ENCODE peak calls at places on chromosomes 13 and 19, in ten cellular contexts. W, Z, A, M, N, E, L, O, F and B are unnamed samples.

GRCh38 chr19:55638864-55639359 is 1.9 kb upstream of the ZNF580 start:
- DNase-seq in L (peak), A (peak), N (no peak), W (no peak), E (no peak), O (no peak), F (peak), Z (no peak), M (peak), B (peak)

GRCh38 chr13:25292301-25292700 is 5.0 kb upstream of the MTMR6 start:
- DNase-seq in N (no peak), O (no peak), F (no peak), M (no peak), W (no peak), E (peak), A (no peak), L (no peak), Z (no peak), B (no peak)

GRCh38 chr13:60520902-60521563 is 124.0 kb downstream of the TDRD3 start:
- DNase-seq in E (no peak), N (no peak), O (no peak), F (no peak), A (no peak), W (no peak), L (no peak), Z (no peak), M (no peak), B (no peak)

GRCh38 chr13:103386341-103386740 is 320.1 kb upstream of the SLC10A2 start:
- DNase-seq in E (peak), M (peak), Z (no peak), L (peak), W (no peak), N (no peak), A (no peak), O (no peak), F (no peak), B (no peak)

GRCh38 chr19:51059715-51060114 is 5.2 kb downstream of the KLK13 start:
- DNase-seq in W (no peak), M (no peak), L (no peak), F (no peak), N (no peak), Z (no peak), O (no peak), E (no peak), A (no peak), B (no peak)

GRCh38 chr13:33015791-33016323 is 366 bp upstream of the KL start:
- DNase-seq in L (no peak), M (no peak), W (peak), A (peak), O (no peak), E (no peak), Z (no peak), F (peak), N (no peak), B (peak)

GRCh38 chr13:76383671-76384461 is 502.3 kb downstream of the KCTD12 start:
- DNase-seq in F (no peak), A (no peak), E (peak), M (peak), O (peak), W (no peak), N (no peak), Z (no peak), L (peak), B (no peak)

GRCh38 chr13:23899555-23899954 is 2.3 kb upstream of the C1QTNF9B start:
- DNase-seq in F (peak), W (no peak), M (peak), A (no peak), L (peak), E (peak), Z (no peak), N (no peak), O (no peak), B (peak)

GRCh38 chr19:9792191-9793050 is 23.9 kb upstream of the ZNF846 start:
- DNase-seq in N (peak), A (peak), L (peak), M (peak), E (peak), W (peak), F (peak), O (peak), Z (peak), B (peak)

GRCh38 chr19:9799162-9799561 is 19.7 kb downstream of the FBXL12 start:
- DNase-seq in M (no peak), W (no peak), N (no peak), L (no peak), A (no peak), O (no peak), F (no peak), E (no peak), Z (no peak), B (no peak)

GRCh38 chr19:9797871-9798270 is 21.0 kb downstream of the FBXL12 start:
- DNase-seq in O (no peak), Z (no peak), F (no peak), N (no peak), M (peak), E (no peak), A (no peak), L (no peak), W (no peak), B (no peak)

GRCh38 chr19:9793051-9793591 is 24.6 kb upstream of the ZNF846 start:
- DNase-seq in N (peak), L (no peak), F (no peak), Z (peak), O (no peak), M (peak), A (peak), W (no peak), E (peak), B (peak)

DNA sequence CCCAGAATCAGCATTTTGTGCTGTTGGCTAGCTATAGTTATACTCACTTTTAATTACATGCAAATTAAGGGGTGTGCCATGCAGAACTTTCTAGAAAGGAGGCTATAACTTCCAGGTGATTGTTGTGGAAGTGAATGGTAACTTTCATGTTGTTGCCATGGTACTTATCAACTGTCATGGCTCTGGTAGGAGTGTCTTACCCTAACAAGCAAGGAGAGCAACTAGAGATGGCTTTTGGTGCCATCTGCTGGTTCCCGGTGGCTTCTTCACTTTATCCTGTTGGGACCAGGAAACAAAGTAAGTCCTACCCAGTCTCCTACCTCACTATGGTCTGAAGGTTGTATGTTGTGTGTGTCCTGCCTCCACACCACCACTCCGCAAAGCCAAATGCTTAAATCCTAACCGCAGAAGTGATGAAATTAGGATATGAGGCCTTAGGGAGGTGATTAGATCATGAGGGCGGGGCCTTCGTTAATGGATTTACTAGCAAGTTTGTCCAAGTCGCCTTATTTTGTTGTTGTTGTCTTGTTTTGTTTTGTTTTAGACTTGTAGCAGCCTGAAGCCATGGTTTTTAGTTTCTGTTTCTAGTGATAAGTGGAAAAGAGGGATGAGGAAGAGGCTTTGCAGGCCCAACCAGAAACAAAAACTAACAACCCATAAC is 22.6 kb downstream of the FBXL12 start:
- DNase-seq in L (peak), F (peak), Z (peak), W (peak), A (peak), N (peak), O (peak), E (peak), M (peak), B (peak)
- TF ChIP-seq CTCF in L (peak), F (peak), Z (peak), W (peak), A (peak), N (peak), O (peak), E (peak), M (peak), B (peak)

GRCh38 chr19:35224681-35225604 is 3.6 kb downstream of the FAM187B start:
- DNase-seq in A (peak), M (no peak), O (no peak), E (no peak), W (peak), Z (peak), N (peak), L (no peak), F (no peak), B (no peak)
- TF ChIP-seq CTCF in A (no peak), M (no peak), O (no peak), E (no peak), W (no peak), Z (no peak), N (no peak), L (no peak), F (peak), B (no peak)

GRCh38 chr13:84460989-84461388 is 578.7 kb upstream of the SLITRK1 start:
- DNase-seq in M (no peak), O (no peak), W (no peak), N (no peak), L (no peak), Z (no peak), E (no peak), F (no peak), A (no peak), B (no peak)

DNA sequence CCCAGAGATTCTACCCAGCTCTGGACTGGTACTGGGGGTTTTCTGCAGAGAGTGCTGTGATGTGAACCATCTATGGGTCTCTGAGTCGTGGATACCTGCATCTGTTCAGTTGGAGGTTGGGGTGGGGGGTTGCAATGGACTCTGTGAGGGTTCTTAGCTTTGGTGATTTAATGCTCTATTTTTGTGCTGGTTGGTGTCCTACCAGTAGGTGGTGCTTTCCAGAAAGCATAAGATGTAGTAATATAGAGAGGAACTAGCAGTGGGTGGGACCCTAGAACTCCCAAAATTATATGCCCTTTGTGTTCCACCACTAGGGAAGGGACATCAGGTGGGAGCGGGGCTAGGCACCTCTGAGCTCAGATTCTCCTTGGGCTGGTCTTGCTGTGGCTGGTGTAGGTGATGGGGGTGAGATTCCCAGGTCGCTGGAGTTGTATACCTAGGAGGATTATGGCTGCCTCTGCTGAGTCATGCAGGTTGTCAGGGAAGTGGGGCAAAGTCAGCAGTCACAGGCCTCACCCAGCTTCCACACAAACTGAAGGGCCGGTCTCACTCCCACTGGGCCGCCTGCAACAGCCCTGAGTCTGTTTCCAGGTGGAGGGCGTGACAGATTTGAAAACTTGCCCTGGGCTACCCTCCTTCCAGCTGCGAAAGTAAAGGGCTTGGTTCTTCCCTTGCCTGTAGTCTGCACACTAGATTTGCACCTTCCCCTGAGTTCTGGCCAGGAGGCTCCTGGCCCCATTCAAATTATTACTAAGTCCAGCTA is 573.0 kb upstream of the SLITRK1 start:
- DNase-seq in E (no peak), W (no peak), L (no peak), M (no peak), N (no peak), F (no peak), O (no peak), A (no peak), Z (no peak), B (no peak)
- TF ChIP-seq CTCF in E (no peak), W (no peak), L (no peak), M (no peak), N (no peak), F (peak), O (no peak), A (no peak), Z (no peak), B (peak)

GRCh38 chr13:110965755-110966134 is 50.9 kb upstream of the ANKRD10 start:
- DNase-seq in M (no peak), F (no peak), W (no peak), N (no peak), A (no peak), O (no peak), E (no peak), L (no peak), Z (no peak), B (no peak)
- TF ChIP-seq CTCF in M (no peak), F (no peak), W (no peak), N (no peak), A (no peak), O (no peak), E (no peak), L (no peak), Z (no peak), B (no peak)

GRCh38 chr13:97067342-97067895 is 73.1 kb upstream of the OXGR1 start:
- DNase-seq in A (no peak), Z (no peak), O (no peak), F (no peak), N (no peak), L (no peak), M (peak), E (peak), W (no peak), B (no peak)
- TF ChIP-seq CTCF in A (no peak), Z (no peak), O (no peak), F (peak), N (no peak), L (no peak), M (peak), E (peak), W (no peak), B (no peak)

DNA sequence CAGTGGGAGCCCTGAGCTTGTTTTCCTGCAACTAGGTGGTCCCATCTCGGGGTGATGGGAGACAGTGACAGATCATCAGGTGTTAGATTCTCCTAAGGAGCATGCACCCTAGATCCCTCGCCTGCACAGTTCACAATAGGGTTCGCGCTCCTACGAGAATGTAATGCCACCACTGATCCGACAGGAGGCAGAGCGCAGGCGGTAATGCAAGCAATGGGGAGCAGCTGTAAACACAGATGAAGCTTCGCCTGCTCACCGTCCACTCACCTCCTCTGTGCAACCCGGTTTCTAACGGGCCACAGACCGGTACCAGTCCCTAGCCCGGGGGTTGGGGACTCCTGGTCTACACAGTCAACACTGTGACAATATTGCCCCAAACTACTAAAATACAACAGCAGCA is 38.8 kb downstream of the CARD8 start:
- DNase-seq in F (peak), W (no peak), M (no peak), O (no peak), Z (no peak), L (no peak), N (no peak), E (no peak), A (no peak), B (no peak)
- TF ChIP-seq CTCF in F (peak), W (no peak), M (no peak), O (no peak), Z (no peak), L (no peak), N (no peak), E (no peak), A (no peak), B (no peak)

GRCh38 chr13:55302568-55302967 is 1838.2 kb upstream of the PRR20A start:
- DNase-seq in N (no peak), F (no peak), O (no peak), Z (no peak), L (no peak), W (no peak), M (no peak), A (no peak), E (no peak), B (no peak)
- TF ChIP-seq CTCF in N (no peak), F (no peak), O (no peak), Z (no peak), L (no peak), W (no peak), M (no peak), A (no peak), E (no peak), B (no peak)